ENCODE peak calls at places on chromosomes 2 and 18, in four cellular contexts. X is K562, K is HepG2, D is GM12878. V is an unnamed sample.

GRCh38 chr18:56315363-56315762 is 323.0 kb downstream of the TXNL1 start:
- DNase-seq in K (no peak), X (no peak), D (no peak), V (no peak)

GRCh38 chr18:76616373-76616772 is 121.3 kb upstream of the ZNF516 start:
- DNase-seq in D (no peak), K (no peak), X (no peak), V (no peak)

GRCh38 chr2:877747-878146 is 72.9 kb upstream of the SNTG2 start:
- DNase-seq in D (no peak), K (no peak), X (no peak), V (no peak)

GRCh38 chr2:55054076-55054475 is 3.8 kb upstream of the RTN4 start:
- DNase-seq in K (no peak), D (no peak), X (no peak), V (no peak)

GRCh38 chr18:79379931-79380815 is 15.6 kb upstream of the NFATC1 start:
- DNase-seq in K (no peak), X (no peak), D (no peak), V (no peak)

GRCh38 chr2:207498427-207498826 is 31.3 kb upstream of the CREB1 start:
- DNase-seq in X (no peak), D (no peak), K (no peak), V (no peak)

GRCh38 chr2:86068098-86069047 is 37.3 kb downstream of the POLR1A start:
- DNase-seq in X (no peak), K (no peak), D (no peak), V (no peak)

GRCh38 chr2:27201675-27202074 is 10.2 kb upstream of the ATRAID start:
- DNase-seq in K (no peak), D (no peak), X (no peak), V (no peak)

GRCh38 chr2:12448846-12449480 is 267.8 kb upstream of the TRIB2 start:
- DNase-seq in X (no peak), D (no peak), K (no peak), V (no peak)

GRCh38 chr2:34012728-34013302 is 413.7 kb upstream of the FAM98A start:
- DNase-seq in X (no peak), D (no peak), K (peak; percentile 53), V (peak; percentile 92)

GRCh38 chr18:32907215-32907590 is 134.4 kb upstream of the KLHL14 start:
- DNase-seq in X (no peak), D (no peak), K (no peak), V (no peak)

GRCh38 chr2:240995041-240995960 is 3.1 kb upstream of the SNED1 start:
- DNase-seq in D (no peak), X (no peak), K (no peak), V (no peak)

GRCh38 chr2:3222636-3223035 is 155.0 kb downstream of the EIPR1 start:
- DNase-seq in D (peak; percentile 31), K (no peak), X (no peak), V (no peak)

GRCh38 chr2:211611061-211611518 is 927.5 kb downstream of the ERBB4 start:
- DNase-seq in X (no peak), K (peak; percentile 51), D (no peak), V (peak; percentile 44)

GRCh38 chr2:189247276-189247675 is 67.7 kb upstream of the COL5A2 start:
- DNase-seq in X (no peak), D (no peak), K (no peak), V (no peak)

GRCh38 chr2:127107622-127107999 is 657 bp upstream of the BIN1 start:
- DNase-seq in D (no peak), K (no peak), X (no peak), V (peak; percentile 63)

GRCh38 chr2:235238537-235238936 is 255.3 kb upstream of the AGAP1 start:
- DNase-seq in K (no peak), D (no peak), X (no peak), V (no peak)

GRCh38 chr2:47946593-47946992 is 40.3 kb upstream of the FBXO11 start:
- DNase-seq in D (no peak), K (no peak), X (no peak), V (no peak)

GRCh38 chr2:238669046-238669445 is 178.8 kb upstream of the TWIST2 start:
- DNase-seq in X (no peak), D (no peak), K (no peak), V (no peak)
- TF ChIP-seq JUNB in X (no peak), D (no peak), K (no peak), V (no peak)

GRCh38 chr18:62457830-62458229 is 65.0 kb upstream of the ZCCHC2 start:
- DNase-seq in X (no peak), K (no peak), D (no peak), V (peak; percentile 58)

GRCh38 chr18:62460851-62461300 is 61.9 kb upstream of the ZCCHC2 start:
- DNase-seq in K (peak; percentile 99), D (no peak), X (no peak), V (no peak)

GRCh38 chr18:62458868-62459716 is 63.7 kb upstream of the ZCCHC2 start:
- DNase-seq in D (no peak), K (no peak), X (no peak), V (no peak)

GRCh38 chr18:62455222-62455621 is 67.6 kb upstream of the ZCCHC2 start:
- DNase-seq in X (no peak), K (peak; percentile 82), D (no peak), V (no peak)

GRCh38 chr18:62458346-62458745 is 64.5 kb upstream of the ZCCHC2 start:
- DNase-seq in D (no peak), X (no peak), K (peak; percentile 36), V (peak; percentile 49)
- TF ChIP-seq CREB1 in D (no peak), X (no peak), K (no peak), V (no peak)

DNA sequence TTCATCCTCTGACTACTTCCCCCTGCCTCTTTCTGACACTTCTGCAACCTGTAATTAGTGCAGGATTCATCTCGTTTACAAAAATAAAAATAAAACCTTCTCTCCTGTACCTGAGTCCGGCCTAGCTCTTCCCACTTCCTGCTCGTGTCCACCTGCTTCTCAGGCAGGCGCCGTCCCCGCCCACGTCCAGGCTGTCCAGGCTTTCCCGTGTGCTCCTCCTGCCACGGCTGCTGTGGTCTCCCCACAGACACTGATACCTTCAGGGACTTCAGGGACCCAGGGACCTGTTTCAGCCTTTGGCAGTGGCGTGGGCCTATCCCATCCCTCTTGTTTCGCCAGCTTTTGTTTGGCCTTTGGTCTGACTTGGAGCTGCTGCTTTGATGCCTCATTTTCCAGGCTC is 272.5 kb downstream of the PHLPP1 start:
- DNase-seq in D (no peak), X (no peak), K (no peak), V (no peak)
- TF ChIP-seq CTCF in D (no peak), X (no peak), K (no peak), V (no peak)

DNA sequence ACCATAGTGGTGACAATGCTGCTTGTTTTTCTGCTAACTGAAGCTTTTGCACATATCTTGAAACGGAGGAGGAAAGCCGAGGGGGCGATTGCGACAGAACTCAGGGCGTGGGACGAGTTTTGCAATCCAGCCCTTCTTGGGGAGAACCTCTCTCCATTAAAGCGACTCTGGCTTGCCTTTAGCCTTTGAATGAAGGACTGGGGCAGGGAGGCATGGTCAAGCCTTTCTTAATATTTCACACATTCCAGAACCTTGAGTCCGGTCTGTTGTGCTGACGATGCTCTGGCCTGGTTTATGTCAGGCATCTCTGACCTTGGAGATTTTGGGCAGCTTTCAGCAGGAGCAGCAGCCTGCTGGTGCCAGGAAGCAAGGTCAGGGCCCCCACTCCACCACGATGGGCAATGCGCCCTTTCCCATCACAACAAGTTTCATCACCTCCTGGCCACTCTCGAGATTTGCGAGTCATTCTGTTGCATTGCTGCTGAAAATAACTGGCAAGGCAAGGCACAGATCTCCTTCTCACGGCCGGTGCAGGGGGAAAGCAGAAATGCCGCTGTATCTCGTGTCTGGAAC is 10.8 kb downstream of the EMILIN2 start:
- DNase-seq in D (no peak), K (no peak), X (no peak), V (no peak)
- TF ChIP-seq JUNB in D (no peak), K (no peak), X (no peak), V (no peak)

V was measured in GM23338.